ENCODE peak calls at places on chromosomes 12 and 14, in ten cellular contexts. D, N, M, T, I, X, G, V, R and H are unnamed samples.

GRCh38 chr12:1595026-1595561 is 713 bp upstream of the FBXL14 start:
- DNase-seq in D (peak), N (no peak), M (peak), T (no peak), I (no peak), X (no peak), G (no peak), V (no peak), R (no peak), H (no peak)

GRCh38 chr12:109625131-109625559 is 51.6 kb downstream of the MVK start:
- DNase-seq in D (no peak), N (no peak), M (no peak), T (peak), I (no peak), X (peak), G (no peak), V (no peak), R (peak), H (no peak)

GRCh38 chr12:2160043-2160442 is 107.3 kb downstream of the CACNA1C start:
- DNase-seq in D (no peak), N (no peak), M (no peak), T (no peak), I (no peak), X (no peak), G (no peak), V (no peak), R (no peak), H (no peak)

GRCh38 chr14:99101826-99102461 is 170.1 kb downstream of the BCL11B start:
- DNase-seq in D (no peak), N (no peak), M (no peak), T (no peak), I (no peak), X (no peak), G (no peak), V (no peak), R (no peak), H (no peak)

GRCh38 chr14:88829188-88829587 is 4.7 kb downstream of the TTC8 start:
- DNase-seq in D (no peak), N (no peak), M (no peak), T (no peak), I (no peak), X (no peak), G (no peak), V (no peak), R (no peak), H (no peak)

GRCh38 chr12:29282452-29282851 is 98.5 kb downstream of the ERGIC2 start:
- DNase-seq in D (no peak), N (no peak), M (no peak), T (no peak), I (no peak), X (no peak), G (no peak), V (no peak), R (peak), H (no peak)

GRCh38 chr12:2248901-2249381 is 196.2 kb downstream of the CACNA1C start:
- DNase-seq in D (no peak), N (no peak), M (no peak), T (no peak), I (no peak), X (peak), G (no peak), V (no peak), R (no peak), H (no peak)

GRCh38 chr14:64704145-64704742 is at the start of gene PLEKHG3:
- DNase-seq in D (peak), N (peak), M (peak), T (peak), I (peak), X (peak), G (no peak), V (no peak), R (peak), H (peak)

GRCh38 chr12:130334937-130335336 is 2.8 kb upstream of the PIWIL1 start:
- DNase-seq in D (no peak), N (no peak), M (no peak), T (no peak), I (no peak), X (peak), G (no peak), V (no peak), R (no peak), H (no peak)

GRCh38 chr14:53491256-53491905 is 338.3 kb upstream of the DDHD1 start:
- DNase-seq in D (no peak), N (no peak), M (no peak), T (no peak), I (no peak), X (peak), G (no peak), V (no peak), R (no peak), H (no peak)

GRCh38 chr14:21894003-21894897 is 220.6 kb upstream of the OR4E1 start:
- DNase-seq in D (peak), N (no peak), M (no peak), T (no peak), I (no peak), X (peak), G (peak), V (no peak), R (no peak), H (no peak)

GRCh38 chr12:108141600-108142145 is 12.6 kb downstream of the WSCD2 start:
- DNase-seq in D (no peak), N (no peak), M (no peak), T (no peak), I (no peak), X (no peak), G (no peak), V (no peak), R (no peak), H (no peak)

GRCh38 chr12:48198619-48198973 is 4.5 kb downstream of the OR10AD1 start:
- DNase-seq in D (no peak), N (peak), M (peak), T (no peak), I (no peak), X (no peak), G (no peak), V (no peak), R (peak), H (no peak)

GRCh38 chr12:7859552-7859951 is 13.2 kb downstream of the SLC2A14 start:
- DNase-seq in D (no peak), N (no peak), M (no peak), T (no peak), I (no peak), X (no peak), G (no peak), V (no peak), R (no peak), H (no peak)

GRCh38 chr12:122004633-122005071 is 17.0 kb upstream of the BCL7A start:
- DNase-seq in D (peak), N (no peak), M (no peak), T (no peak), I (no peak), X (no peak), G (no peak), V (no peak), R (peak), H (no peak)

GRCh38 chr14:77027538-77028383 is 747 bp downstream of the IRF2BPL start:
- DNase-seq in D (peak), N (peak), M (peak), T (peak), I (peak), X (peak), G (peak), V (no peak), R (peak), H (peak)

GRCh38 chr12:9208236-9208635 is at the start of gene PZP:
- DNase-seq in D (no peak), N (no peak), M (no peak), T (no peak), I (no peak), X (no peak), G (no peak), V (no peak), R (no peak), H (no peak)

GRCh38 chr12:129564768-129565167 is 339.1 kb downstream of the TMEM132D start:
- DNase-seq in D (no peak), N (no peak), M (no peak), T (no peak), I (no peak), X (no peak), G (no peak), V (no peak), R (no peak), H (no peak)

GRCh38 chr14:94343238-94343637 is 20.1 kb upstream of the SERPINA6 start:
- DNase-seq in D (no peak), N (no peak), M (no peak), T (no peak), I (no peak), X (no peak), G (no peak), V (no peak), R (no peak), H (no peak)

GRCh38 chr12:103852498-103852992 is 11.5 kb upstream of the NT5DC3 start:
- DNase-seq in D (no peak), N (no peak), M (no peak), T (no peak), I (peak), X (no peak), G (no peak), V (no peak), R (peak), H (peak)

GRCh38 chr12:18108611-18109010 is 18.6 kb upstream of the RERGL start:
- DNase-seq in D (no peak), N (no peak), M (no peak), T (no peak), I (no peak), X (no peak), G (no peak), V (no peak), R (no peak), H (no peak)

GRCh38 chr12:93704122-93704521 is 26.9 kb downstream of the CRADD start:
- DNase-seq in D (no peak), N (no peak), M (no peak), T (no peak), I (no peak), X (no peak), G (no peak), V (no peak), R (no peak), H (no peak)

GRCh38 chr14:23308721-23309445 is 2.2 kb downstream of the BCL2L2 start:
- DNase-seq in D (no peak), N (no peak), M (no peak), T (no peak), I (no peak), X (no peak), G (no peak), V (no peak), R (no peak), H (no peak)

GRCh38 chr12:123860369-123860768 is 98.3 kb downstream of the DNAH10 start:
- DNase-seq in D (no peak), N (no peak), M (no peak), T (no peak), I (no peak), X (no peak), G (no peak), V (no peak), R (peak), H (no peak)

GRCh38 chr12:98470469-98471082 is 44.8 kb upstream of the TMPO start:
- DNase-seq in D (no peak), N (no peak), M (no peak), T (no peak), I (no peak), X (peak), G (no peak), V (no peak), R (no peak), H (no peak)

GRCh38 chr12:124684971-124685688 is 117.7 kb upstream of the NCOR2 start:
- DNase-seq in D (no peak), N (no peak), M (no peak), T (no peak), I (no peak), X (peak), G (no peak), V (no peak), R (peak), H (no peak)

GRCh38 chr14:26255213-26255612 is 342.6 kb downstream of the NOVA1 start:
- DNase-seq in D (peak), N (no peak), M (no peak), T (no peak), I (peak), X (peak), G (no peak), V (no peak), R (peak), H (no peak)

GRCh38 chr12:127273621-127274020 is 993.3 kb upstream of the TMEM132C start:
- DNase-seq in D (no peak), N (no peak), M (no peak), T (no peak), I (no peak), X (peak), G (no peak), V (no peak), R (no peak), H (no peak)

GRCh38 chr14:51862839-51863235 is 2.4 kb downstream of the GNG2 start:
- DNase-seq in D (no peak), N (no peak), M (no peak), T (no peak), I (no peak), X (no peak), G (no peak), V (no peak), R (no peak), H (no peak)

GRCh38 chr12:131049002-131049401 is 95.3 kb downstream of the ADGRD1 start:
- DNase-seq in D (no peak), N (no peak), M (no peak), T (no peak), I (no peak), X (no peak), G (no peak), V (no peak), R (no peak), H (no peak)

GRCh38 chr14:87084908-87085307 is 908.1 kb downstream of the GALC start:
- DNase-seq in D (no peak), N (no peak), M (no peak), T (no peak), I (no peak), X (no peak), G (no peak), V (no peak), R (no peak), H (no peak)

GRCh38 chr12:79098530-79098929 is 234.0 kb downstream of the SYT1 start:
- DNase-seq in D (no peak), N (no peak), M (no peak), T (no peak), I (peak), X (no peak), G (no peak), V (no peak), R (peak), H (no peak)

GRCh38 chr12:123071401-123072304 is 79.2 kb downstream of the PITPNM2 start:
- DNase-seq in D (no peak), N (peak), M (no peak), T (peak), I (peak), X (no peak), G (no peak), V (no peak), R (no peak), H (peak)

GRCh38 chr14:75295061-75295461 is 16.4 kb downstream of the FOS start:
- DNase-seq in D (peak), N (peak), M (peak), T (peak), I (no peak), X (peak), G (no peak), V (no peak), R (peak), H (no peak)

GRCh38 chr14:22872833-22873520 is 1.4 kb downstream of the LRP10 start:
- DNase-seq in D (no peak), N (no peak), M (no peak), T (no peak), I (no peak), X (no peak), G (no peak), V (no peak), R (peak), H (no peak)

GRCh38 chr12:131047789-131048610 is 94.3 kb downstream of the ADGRD1 start:
- DNase-seq in D (no peak), N (no peak), M (no peak), T (no peak), I (no peak), X (no peak), G (no peak), V (no peak), R (no peak), H (no peak)

GRCh38 chr12:1130164-1130563 is 139.1 kb downstream of the ERC1 start:
- DNase-seq in D (peak), N (no peak), M (peak), T (no peak), I (no peak), X (peak), G (no peak), V (no peak), R (no peak), H (no peak)

GRCh38 chr12:111443586-111443985 is 37.9 kb downstream of the SH2B3 start:
- DNase-seq in D (no peak), N (no peak), M (peak), T (no peak), I (no peak), X (peak), G (no peak), V (no peak), R (no peak), H (no peak)

GRCh38 chr12:67568055-67568454 is 80.5 kb upstream of the DYRK2 start:
- DNase-seq in D (no peak), N (no peak), M (no peak), T (no peak), I (no peak), X (no peak), G (no peak), V (no peak), R (no peak), H (no peak)